ENCODE peak calls at places on chromosomes 5 and 9, in six cellular contexts. One of them, this sample, is unnamed.
A peak's percentile ranks its signal among the peaks of the same experiment; 100 is the strongest.

GRCh38 chr9:124208571-124208970 is 49.2 kb upstream of the NEK6 start:
- DNase-seq in heart right ventricle: no peak
- DNase-seq in uterus: no peak
- DNase-seq in small intestine: no peak
- DNase-seq in naive thymus-derived CD4-positive, alpha-beta T cell: no peak
- DNase-seq in dorsolateral prefrontal cortex: no peak
- DNase-seq in this sample: no peak

GRCh38 chr5:154472871-154473580 is 5.0 kb downstream of the HAND1 start:
- DNase-seq in heart right ventricle: peak; percentile 33
- DNase-seq in uterus: no peak
- DNase-seq in small intestine: no peak
- DNase-seq in naive thymus-derived CD4-positive, alpha-beta T cell: no peak
- DNase-seq in dorsolateral prefrontal cortex: no peak
- DNase-seq in this sample: no peak

GRCh38 chr5:135310328-135310989 is 88.6 kb downstream of the MACROH2A1 start:
- DNase-seq in heart right ventricle: no peak
- DNase-seq in uterus: no peak
- DNase-seq in small intestine: no peak
- DNase-seq in naive thymus-derived CD4-positive, alpha-beta T cell: no peak
- DNase-seq in dorsolateral prefrontal cortex: no peak
- DNase-seq in this sample: no peak

GRCh38 chr9:20351715-20352114 is 270.6 kb downstream of the MLLT3 start:
- DNase-seq in heart right ventricle: no peak
- DNase-seq in uterus: no peak
- DNase-seq in small intestine: no peak
- DNase-seq in naive thymus-derived CD4-positive, alpha-beta T cell: no peak
- DNase-seq in dorsolateral prefrontal cortex: no peak
- DNase-seq in this sample: no peak

GRCh38 chr5:32076699-32077695 is 97.1 kb downstream of the GOLPH3 start:
- DNase-seq in heart right ventricle: peak; percentile 72
- DNase-seq in uterus: peak; percentile 50
- DNase-seq in small intestine: peak; percentile 22
- DNase-seq in naive thymus-derived CD4-positive, alpha-beta T cell: no peak
- DNase-seq in dorsolateral prefrontal cortex: no peak
- DNase-seq in this sample: no peak

GRCh38 chr9:104027295-104027694 is 66.8 kb upstream of the SMC2 start:
- DNase-seq in heart right ventricle: no peak
- DNase-seq in uterus: no peak
- DNase-seq in small intestine: no peak
- DNase-seq in naive thymus-derived CD4-positive, alpha-beta T cell: no peak
- DNase-seq in dorsolateral prefrontal cortex: no peak
- DNase-seq in this sample: no peak

GRCh38 chr5:66958126-66958983 is 238.2 kb downstream of the CD180 start:
- DNase-seq in heart right ventricle: peak; percentile 14
- DNase-seq in uterus: no peak
- DNase-seq in small intestine: no peak
- DNase-seq in naive thymus-derived CD4-positive, alpha-beta T cell: no peak
- DNase-seq in dorsolateral prefrontal cortex: no peak
- DNase-seq in this sample: no peak

GRCh38 chr5:168527756-168528295 is 1.3 kb upstream of the FBLL1 start:
- DNase-seq in heart right ventricle: no peak
- DNase-seq in uterus: no peak
- DNase-seq in small intestine: peak; percentile 55
- DNase-seq in naive thymus-derived CD4-positive, alpha-beta T cell: no peak
- DNase-seq in dorsolateral prefrontal cortex: no peak
- DNase-seq in this sample: no peak

GRCh38 chr5:163893301-163893700 is 387.9 kb downstream of the MAT2B start:
- DNase-seq in heart right ventricle: no peak
- DNase-seq in uterus: no peak
- DNase-seq in small intestine: no peak
- DNase-seq in naive thymus-derived CD4-positive, alpha-beta T cell: no peak
- DNase-seq in dorsolateral prefrontal cortex: no peak
- DNase-seq in this sample: no peak

GRCh38 chr9:81716409-81716808 is 27.1 kb upstream of the TLE1 start:
- DNase-seq in heart right ventricle: no peak
- DNase-seq in uterus: no peak
- DNase-seq in small intestine: no peak
- DNase-seq in naive thymus-derived CD4-positive, alpha-beta T cell: no peak
- DNase-seq in dorsolateral prefrontal cortex: no peak
- DNase-seq in this sample: no peak

GRCh38 chr5:180494510-180495181 is 467 bp downstream of the CNOT6 start:
- DNase-seq in heart right ventricle: peak; percentile 28
- DNase-seq in uterus: peak; percentile 29
- DNase-seq in small intestine: peak; percentile 42
- DNase-seq in naive thymus-derived CD4-positive, alpha-beta T cell: peak; percentile 60
- DNase-seq in dorsolateral prefrontal cortex: peak; percentile 37
- DNase-seq in this sample: peak; percentile 45

GRCh38 chr9:115069302-115069701 is 48.7 kb downstream of the TNC start:
- DNase-seq in heart right ventricle: no peak
- DNase-seq in uterus: no peak
- DNase-seq in small intestine: no peak
- DNase-seq in naive thymus-derived CD4-positive, alpha-beta T cell: no peak
- DNase-seq in dorsolateral prefrontal cortex: no peak
- DNase-seq in this sample: no peak

GRCh38 chr9:119044801-119045200 is 324.4 kb downstream of the BRINP1 start:
- DNase-seq in heart right ventricle: no peak
- DNase-seq in uterus: no peak
- DNase-seq in small intestine: no peak
- DNase-seq in naive thymus-derived CD4-positive, alpha-beta T cell: no peak
- DNase-seq in dorsolateral prefrontal cortex: no peak
- DNase-seq in this sample: no peak

GRCh38 chr5:138515571-138516275 is 27.3 kb downstream of the ETF1 start:
- DNase-seq in heart right ventricle: no peak
- DNase-seq in uterus: no peak
- DNase-seq in small intestine: no peak
- DNase-seq in naive thymus-derived CD4-positive, alpha-beta T cell: no peak
- DNase-seq in dorsolateral prefrontal cortex: no peak
- DNase-seq in this sample: no peak

GRCh38 chr9:21969011-21969935 is 24.9 kb downstream of the CDKN2A start:
- DNase-seq in heart right ventricle: no peak
- DNase-seq in uterus: no peak
- DNase-seq in small intestine: no peak
- DNase-seq in naive thymus-derived CD4-positive, alpha-beta T cell: no peak
- DNase-seq in dorsolateral prefrontal cortex: no peak
- DNase-seq in this sample: no peak

GRCh38 chr5:14406554-14406849 is 175.1 kb upstream of the OTULINL start:
- DNase-seq in heart right ventricle: no peak
- DNase-seq in uterus: no peak
- DNase-seq in small intestine: no peak
- DNase-seq in naive thymus-derived CD4-positive, alpha-beta T cell: no peak
- DNase-seq in dorsolateral prefrontal cortex: no peak
- DNase-seq in this sample: no peak

GRCh38 chr5:1343315-1343751 is 1.6 kb downstream of the CLPTM1L start:
- DNase-seq in heart right ventricle: no peak
- DNase-seq in uterus: no peak
- DNase-seq in small intestine: no peak
- DNase-seq in naive thymus-derived CD4-positive, alpha-beta T cell: no peak
- DNase-seq in dorsolateral prefrontal cortex: no peak
- DNase-seq in this sample: no peak

GRCh38 chr5:170353946-170354345 is 35.2 kb downstream of the KCNMB1 start:
- DNase-seq in heart right ventricle: no peak
- DNase-seq in uterus: peak; percentile 45
- DNase-seq in small intestine: no peak
- DNase-seq in naive thymus-derived CD4-positive, alpha-beta T cell: no peak
- DNase-seq in dorsolateral prefrontal cortex: no peak
- DNase-seq in this sample: no peak

GRCh38 chr5:15715535-15715934 is 215.6 kb downstream of the FBXL7 start:
- DNase-seq in heart right ventricle: no peak
- DNase-seq in uterus: no peak
- DNase-seq in small intestine: no peak
- DNase-seq in naive thymus-derived CD4-positive, alpha-beta T cell: no peak
- DNase-seq in dorsolateral prefrontal cortex: no peak
- DNase-seq in this sample: no peak

GRCh38 chr5:80149161-80149609 is 106.7 kb downstream of the SERINC5 start:
- DNase-seq in heart right ventricle: no peak
- DNase-seq in uterus: no peak
- DNase-seq in small intestine: no peak
- DNase-seq in naive thymus-derived CD4-positive, alpha-beta T cell: no peak
- DNase-seq in dorsolateral prefrontal cortex: no peak
- DNase-seq in this sample: no peak

GRCh38 chr9:80615964-80616363 is 1044.2 kb downstream of the TLE4 start:
- DNase-seq in heart right ventricle: no peak
- DNase-seq in uterus: no peak
- DNase-seq in small intestine: no peak
- DNase-seq in naive thymus-derived CD4-positive, alpha-beta T cell: no peak
- DNase-seq in dorsolateral prefrontal cortex: no peak
- DNase-seq in this sample: no peak

GRCh38 chr9:83583151-83584014 is 39.6 kb upstream of the IDNK start:
- DNase-seq in heart right ventricle: peak; percentile 67
- DNase-seq in uterus: peak; percentile 45
- DNase-seq in small intestine: peak; percentile 49
- DNase-seq in naive thymus-derived CD4-positive, alpha-beta T cell: peak; percentile 11
- DNase-seq in dorsolateral prefrontal cortex: no peak
- DNase-seq in this sample: no peak

GRCh38 chr5:121974261-121974660 is 12.5 kb downstream of the SRFBP1 start:
- DNase-seq in heart right ventricle: no peak
- DNase-seq in uterus: no peak
- DNase-seq in small intestine: no peak
- DNase-seq in naive thymus-derived CD4-positive, alpha-beta T cell: no peak
- DNase-seq in dorsolateral prefrontal cortex: no peak
- DNase-seq in this sample: no peak

GRCh38 chr5:9358961-9359686 is 186.8 kb downstream of the SEMA5A start:
- DNase-seq in heart right ventricle: no peak
- DNase-seq in uterus: no peak
- DNase-seq in small intestine: no peak
- DNase-seq in naive thymus-derived CD4-positive, alpha-beta T cell: no peak
- DNase-seq in dorsolateral prefrontal cortex: no peak
- DNase-seq in this sample: no peak

GRCh38 chr9:120701248-120701647 is 13.0 kb downstream of the MEGF9 start:
- DNase-seq in heart right ventricle: no peak
- DNase-seq in uterus: no peak
- DNase-seq in small intestine: no peak
- DNase-seq in naive thymus-derived CD4-positive, alpha-beta T cell: no peak
- DNase-seq in dorsolateral prefrontal cortex: no peak
- DNase-seq in this sample: no peak

GRCh38 chr5:76175051-76175666 is 92.0 kb downstream of the SV2C start:
- DNase-seq in heart right ventricle: peak; percentile 18
- DNase-seq in uterus: no peak
- DNase-seq in small intestine: peak; percentile 71
- DNase-seq in naive thymus-derived CD4-positive, alpha-beta T cell: no peak
- DNase-seq in dorsolateral prefrontal cortex: peak; percentile 31
- DNase-seq in this sample: peak; percentile 15

GRCh38 chr5:172801184-172801671 is 30.2 kb upstream of the DUSP1 start:
- DNase-seq in heart right ventricle: no peak
- DNase-seq in uterus: no peak
- DNase-seq in small intestine: no peak
- DNase-seq in naive thymus-derived CD4-positive, alpha-beta T cell: no peak
- DNase-seq in dorsolateral prefrontal cortex: no peak
- DNase-seq in this sample: no peak

GRCh38 chr5:4563400-4563799 is 576.7 kb upstream of the ADAMTS16 start:
- DNase-seq in heart right ventricle: no peak
- DNase-seq in uterus: no peak
- DNase-seq in small intestine: no peak
- DNase-seq in naive thymus-derived CD4-positive, alpha-beta T cell: no peak
- DNase-seq in dorsolateral prefrontal cortex: no peak
- DNase-seq in this sample: no peak

GRCh38 chr5:172623313-172623980 is 17.6 kb upstream of the NEURL1B start:
- DNase-seq in heart right ventricle: no peak
- DNase-seq in uterus: peak; percentile 11
- DNase-seq in small intestine: no peak
- DNase-seq in naive thymus-derived CD4-positive, alpha-beta T cell: no peak
- DNase-seq in dorsolateral prefrontal cortex: no peak
- DNase-seq in this sample: no peak

GRCh38 chr9:98815552-98815951 is 8.1 kb downstream of the GALNT12 start:
- DNase-seq in heart right ventricle: no peak
- DNase-seq in uterus: no peak
- DNase-seq in small intestine: no peak
- DNase-seq in naive thymus-derived CD4-positive, alpha-beta T cell: no peak
- DNase-seq in dorsolateral prefrontal cortex: no peak
- DNase-seq in this sample: no peak

DNA sequence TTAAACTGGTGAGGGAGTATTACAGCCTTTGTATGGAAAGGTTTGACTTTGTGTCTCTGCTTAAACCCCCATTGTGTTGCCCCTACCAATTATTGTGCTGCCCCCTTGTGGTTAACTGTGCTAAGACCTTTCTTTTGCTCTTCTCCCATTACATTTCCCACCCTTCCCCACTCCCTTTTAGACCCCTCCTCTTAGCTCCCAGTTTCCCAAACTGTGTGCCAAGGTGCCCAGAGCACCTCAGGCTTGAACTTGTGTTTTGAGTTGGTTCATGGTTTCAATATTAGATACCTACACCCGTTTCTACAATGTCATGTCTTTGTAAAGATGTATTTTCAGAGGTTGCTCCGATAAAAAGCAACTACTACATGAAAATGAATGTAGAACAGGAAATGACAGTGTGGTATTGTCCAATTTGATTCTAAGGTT is 2.9 kb downstream of the JAK2 start:
- DNase-seq in heart right ventricle: peak; percentile 62
- DNase-seq in uterus: peak; percentile 28
- DNase-seq in small intestine: peak; percentile 60
- DNase-seq in naive thymus-derived CD4-positive, alpha-beta T cell: peak; percentile 44
- DNase-seq in dorsolateral prefrontal cortex: no peak
- DNase-seq in this sample: peak; percentile 5
- H3K4me3 ChIP-seq in heart right ventricle: no peak overlapping the region
- H3K4me3 ChIP-seq in uterus: no peak overlapping the region
- H3K4me3 ChIP-seq in small intestine: no peak overlapping the region
- H3K4me3 ChIP-seq in naive thymus-derived CD4-positive, alpha-beta T cell: no peak overlapping the region
- H3K4me3 ChIP-seq in dorsolateral prefrontal cortex: no peak overlapping the region
- H3K4me3 ChIP-seq in this sample: no peak overlapping the region

GRCh38 chr5:124302504-124302903 is 443.9 kb downstream of the ZNF608 start:
- DNase-seq in heart right ventricle: no peak
- DNase-seq in uterus: no peak
- DNase-seq in small intestine: no peak
- DNase-seq in naive thymus-derived CD4-positive, alpha-beta T cell: no peak
- DNase-seq in dorsolateral prefrontal cortex: no peak
- DNase-seq in this sample: no peak
- H3K27ac ChIP-seq in heart right ventricle: no peak overlapping the region
- H3K27ac ChIP-seq in uterus: peak overlapping the region; percentile 70
- H3K27ac ChIP-seq in small intestine: no peak overlapping the region
- H3K27ac ChIP-seq in naive thymus-derived CD4-positive, alpha-beta T cell: no peak overlapping the region
- H3K27ac ChIP-seq in dorsolateral prefrontal cortex: no peak overlapping the region
- H3K27ac ChIP-seq in this sample: no peak overlapping the region

GRCh38 chr5:6197427-6197826 is 180.9 kb downstream of the MED10 start:
- DNase-seq in heart right ventricle: no peak
- DNase-seq in uterus: no peak
- DNase-seq in small intestine: no peak
- DNase-seq in naive thymus-derived CD4-positive, alpha-beta T cell: no peak
- DNase-seq in dorsolateral prefrontal cortex: no peak
- DNase-seq in this sample: no peak
- H3K27me3 ChIP-seq in heart right ventricle: no peaks in the 10 kb centered on the region
- H3K27me3 ChIP-seq in uterus: no peaks in the 10 kb centered on the region
- H3K27me3 ChIP-seq in small intestine: no peaks in the 10 kb centered on the region
- H3K27me3 ChIP-seq in naive thymus-derived CD4-positive, alpha-beta T cell: no peaks in the 10 kb centered on the region
- H3K27me3 ChIP-seq in dorsolateral prefrontal cortex: no peaks in the 10 kb centered on the region
- H3K27me3 ChIP-seq in this sample: no peaks in the 10 kb centered on the region

DNA sequence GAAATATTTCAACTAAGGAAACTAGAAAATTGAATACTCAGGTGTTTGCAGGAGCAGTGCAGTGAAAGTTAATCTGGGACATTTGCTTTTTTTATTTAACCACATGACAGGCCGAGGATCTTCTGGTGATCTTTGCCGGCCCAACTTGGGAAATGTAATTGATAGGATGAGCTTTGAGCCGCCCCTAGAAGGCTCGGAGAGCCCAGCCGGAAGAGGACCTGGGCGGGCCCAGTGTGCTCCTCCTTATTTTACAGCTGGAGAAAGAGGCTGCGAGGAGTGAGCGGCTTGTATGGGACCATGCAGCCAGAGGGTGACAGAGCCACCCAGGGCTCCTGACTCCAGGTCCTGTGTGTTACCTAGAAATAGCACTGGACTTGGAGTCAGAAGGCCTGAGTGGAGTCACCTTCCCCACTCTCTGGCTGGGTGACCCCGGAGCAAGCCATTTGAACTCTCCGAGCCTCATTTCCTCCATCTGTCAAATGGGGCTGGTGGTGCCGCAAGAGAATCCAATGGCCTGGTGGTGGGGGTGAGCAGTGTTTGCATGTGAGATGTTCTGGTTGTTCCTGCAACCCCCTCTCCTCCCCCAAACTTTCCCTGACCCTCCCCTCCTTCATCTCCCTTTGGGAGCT is 2.5 kb downstream of the PPARGC1B start:
- DNase-seq in heart right ventricle: peak; percentile 74
- DNase-seq in uterus: peak; percentile 50
- DNase-seq in small intestine: peak; percentile 81
- DNase-seq in naive thymus-derived CD4-positive, alpha-beta T cell: no peak
- DNase-seq in dorsolateral prefrontal cortex: no peak
- DNase-seq in this sample: no peak
- H3K4me3 ChIP-seq in heart right ventricle: peak overlapping the region; percentile 98
- H3K4me3 ChIP-seq in uterus: peak overlapping the region; percentile 69
- H3K4me3 ChIP-seq in small intestine: peak overlapping the region; percentile 84
- H3K4me3 ChIP-seq in naive thymus-derived CD4-positive, alpha-beta T cell: no peak overlapping the region
- H3K4me3 ChIP-seq in dorsolateral prefrontal cortex: peak overlapping the region; percentile 83
- H3K4me3 ChIP-seq in this sample: peak overlapping the region; percentile 75

This sample was measured in effector memory CD4-positive, alpha-beta T cell.